ENCODE peak calls at places on chromosomes 12 and 14, in four cellular contexts. E is HCT116, O is H1, J is HepG2. N is an unnamed sample.

GRCh38 chr14:101500061-101500460 is 61.2 kb upstream of the DIO3 start:
- DNase-seq in E (no peak), O (no peak), J (no peak), N (no peak)

GRCh38 chr12:51752490-51752889 is 96.0 kb downstream of the FIGNL2 start:
- DNase-seq in E (no peak), O (no peak), J (no peak), N (peak)

GRCh38 chr14:43165651-43166050 is 1341.4 kb downstream of the FSCB start:
- DNase-seq in E (no peak), O (no peak), J (no peak), N (no peak)

GRCh38 chr14:53327716-53328115 is 174.6 kb upstream of the DDHD1 start:
- DNase-seq in E (no peak), O (no peak), J (no peak), N (no peak)

GRCh38 chr12:51874013-51874412 is 13.9 kb upstream of the ANKRD33 start:
- DNase-seq in E (no peak), O (no peak), J (no peak), N (no peak)

GRCh38 chr14:69580009-69580577 is 5.4 kb upstream of the CCDC177 start:
- DNase-seq in E (peak), O (peak), J (peak), N (peak)

GRCh38 chr12:109203480-109203879 is 87.1 kb downstream of the ACACB start:
- DNase-seq in E (no peak), O (no peak), J (no peak), N (no peak)

GRCh38 chr12:5262450-5262849 is 169.5 kb upstream of the NTF3 start:
- DNase-seq in E (no peak), O (no peak), J (no peak), N (no peak)

GRCh38 chr12:30117483-30117882 is 333.7 kb upstream of the TMTC1 start:
- DNase-seq in E (no peak), O (no peak), J (no peak), N (no peak)

GRCh38 chr12:17992002-17992656 is 97.9 kb downstream of the RERGL start:
- DNase-seq in E (peak), O (no peak), J (peak), N (peak)

GRCh38 chr12:70543444-70543843 is 93.8 kb downstream of the PTPRB start:
- DNase-seq in E (peak), O (no peak), J (peak), N (no peak)

GRCh38 chr12:68611094-68611818 is 557 bp downstream of the RAP1B start:
- DNase-seq in E (no peak), O (peak), J (no peak), N (peak)

GRCh38 chr12:121026274-121027045 is 10.2 kb upstream of the C12orf43 start:
- DNase-seq in E (no peak), O (no peak), J (peak), N (peak)

GRCh38 chr12:18799561-18799960 is 61.6 kb downstream of the CAPZA3 start:
- DNase-seq in E (no peak), O (no peak), J (no peak), N (no peak)

GRCh38 chr12:102023343-102023930 is 38.4 kb downstream of the WASHC3 start:
- DNase-seq in E (no peak), O (no peak), J (no peak), N (no peak)

GRCh38 chr12:115960868-115961802 is 316.4 kb downstream of the MED13L start:
- DNase-seq in E (no peak), O (no peak), J (no peak), N (no peak)

GRCh38 chr14:97762386-97762785 is 965.2 kb downstream of the VRK1 start:
- DNase-seq in E (no peak), O (no peak), J (no peak), N (no peak)

GRCh38 chr12:124032265-124032886 is 59.4 kb downstream of the ZNF664 start:
- DNase-seq in E (peak), O (peak), J (peak), N (peak)

GRCh38 chr14:105020815-105021655 is at the start of gene CDCA4:
- DNase-seq in E (peak), O (peak), J (peak), N (peak)

GRCh38 chr12:62715086-62715786 is 219.7 kb downstream of the PPM1H start:
- DNase-seq in E (no peak), O (no peak), J (no peak), N (no peak)

GRCh38 chr14:69713127-69713800 is 53.7 kb upstream of the SRSF5 start:
- DNase-seq in E (no peak), O (peak), J (no peak), N (no peak)

GRCh38 chr14:58637040-58637390 is 747 bp upstream of the DACT1 start:
- DNase-seq in E (no peak), O (no peak), J (no peak), N (no peak)

GRCh38 chr14:78947681-78948080 is 777.5 kb downstream of the NRXN3 start:
- DNase-seq in E (no peak), O (no peak), J (no peak), N (no peak)

GRCh38 chr14:101627913-101628257 is 66.6 kb downstream of the DIO3 start:
- DNase-seq in E (no peak), O (no peak), J (no peak), N (no peak)

GRCh38 chr14:96146131-96146771 is 58.4 kb upstream of the BDKRB2 start:
- DNase-seq in E (no peak), O (peak), J (no peak), N (no peak)

GRCh38 chr12:90897316-90897715 is 57.7 kb downstream of the CCER1 start:
- DNase-seq in E (no peak), O (no peak), J (no peak), N (no peak)

GRCh38 chr12:570949-571794 is 92.1 kb downstream of the NINJ2 start:
- DNase-seq in E (peak), O (peak), J (peak), N (peak)

GRCh38 chr12:25249951-25250738 is 584 bp downstream of the KRAS start:
- DNase-seq in E (no peak), O (peak), J (no peak), N (peak)

GRCh38 chr12:78406776-78407335 is 457.7 kb upstream of the SYT1 start:
- DNase-seq in E (no peak), O (no peak), J (no peak), N (no peak)

DNA sequence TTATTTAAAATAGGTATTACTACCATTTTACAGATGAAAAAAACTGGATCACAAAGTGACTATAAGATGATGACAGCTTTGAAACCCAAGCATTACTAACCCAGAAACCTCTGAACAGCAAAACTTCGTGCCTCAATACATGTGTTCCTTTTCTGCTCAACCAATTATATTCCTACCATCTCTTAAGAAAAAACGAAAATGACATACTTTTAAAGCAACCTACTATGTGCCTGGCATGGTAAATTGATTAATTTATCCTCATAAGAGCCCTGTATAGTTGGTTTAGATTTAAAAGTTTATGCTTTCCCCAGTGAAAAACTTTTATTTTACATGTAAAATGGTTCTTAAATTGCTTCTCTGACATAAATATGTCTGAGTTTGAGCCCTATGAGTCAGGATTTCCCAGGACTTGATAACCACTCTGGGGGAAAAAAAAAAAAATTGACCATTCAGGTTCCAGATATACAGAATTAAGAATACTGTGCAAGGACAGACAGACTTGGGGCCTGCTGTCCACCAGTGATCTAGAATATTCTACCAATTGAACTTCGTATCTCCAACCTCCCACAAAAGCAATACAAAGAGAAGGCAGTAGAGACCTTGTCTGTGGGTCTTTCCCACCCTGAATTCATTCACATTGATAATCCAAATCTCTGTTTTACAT is 4.3 kb downstream of the SINHCAF start:
- DNase-seq in E (no peak), O (no peak), J (no peak), N (no peak)
- TF ChIP-seq FOSL1 in E (no peak), O (no peak), J (no peak), N (peak)

DNA sequence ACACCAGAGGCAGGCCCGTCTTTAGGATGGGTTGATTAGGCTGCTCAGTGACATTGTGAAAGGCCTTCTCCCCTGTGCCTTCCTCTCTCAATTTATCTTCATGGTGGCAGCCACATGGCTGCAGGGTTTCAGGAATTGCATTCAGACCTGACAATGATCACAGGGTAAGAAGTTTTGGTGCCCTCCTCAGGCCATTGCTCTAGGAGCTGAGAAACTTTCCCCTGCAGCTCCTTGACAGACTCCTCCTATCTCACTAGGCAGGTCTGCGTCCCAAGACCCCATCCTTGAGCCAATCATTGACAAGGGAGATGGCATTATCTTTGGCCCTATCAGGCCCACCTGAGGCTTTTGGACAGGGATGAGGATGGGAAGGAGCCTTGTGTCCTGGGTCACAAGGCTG is 57.4 kb upstream of the ANO4 start:
- DNase-seq in E (no peak), O (no peak), J (no peak), N (no peak)
- TF ChIP-seq FOSL1 in E (no peak), O (no peak), J (no peak), N (no peak)

DNA sequence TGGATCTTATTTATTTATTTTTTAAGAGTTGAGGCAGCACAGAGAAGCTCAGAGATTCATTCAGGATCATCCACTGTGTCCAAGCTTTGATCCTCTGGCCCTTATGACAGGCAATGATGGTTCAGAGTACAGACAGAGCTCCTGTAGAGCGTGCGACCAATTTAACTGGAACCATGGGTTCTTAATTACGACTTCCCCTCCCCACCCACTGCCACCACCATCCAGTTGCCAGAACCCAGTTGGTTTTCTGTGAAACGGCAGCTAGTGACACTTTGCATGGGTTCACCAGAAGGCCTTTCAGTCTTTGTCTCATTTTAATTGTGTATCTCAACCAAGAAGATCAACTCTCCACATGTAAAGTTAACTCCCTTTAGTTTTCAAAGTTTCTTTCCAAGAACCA is 478.2 kb downstream of the ZFP36L1 start:
- DNase-seq in E (no peak), O (no peak), J (no peak), N (no peak)
- TF ChIP-seq FOSL1 in E (no peak), O (no peak), J (no peak), N (no peak)

GRCh38 chr12:59792647-59793046 is 196.8 kb downstream of the SLC16A7 start:
- DNase-seq in E (no peak), O (no peak), J (no peak), N (no peak)

DNA sequence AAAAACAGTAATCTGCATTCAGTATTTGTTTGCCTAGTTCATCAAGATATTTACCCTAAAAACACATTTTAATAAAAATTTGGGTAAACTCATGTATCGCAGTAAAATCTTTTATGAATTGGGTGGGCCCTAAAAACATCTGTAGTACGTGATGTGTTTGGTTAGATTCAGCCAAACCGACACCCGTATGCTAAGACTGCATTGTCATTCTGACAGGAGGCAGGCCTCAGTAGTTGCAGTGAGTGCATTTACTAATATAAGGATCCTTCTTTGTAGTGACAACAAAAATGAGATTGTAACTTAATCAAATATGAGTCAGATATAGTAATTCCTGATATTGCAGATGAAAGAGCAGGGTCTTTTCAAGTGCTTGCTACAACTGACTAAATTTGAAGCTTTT is 191.8 kb downstream of the SLC16A7 start:
- DNase-seq in E (no peak), O (no peak), J (no peak), N (no peak)
- TF ChIP-seq FOSL1 in E (no peak), O (no peak), J (no peak), N (no peak)